ENCODE peak calls at places on chromosome 17, in six cellular contexts. One of them, this sample, is unnamed.
A peak's percentile ranks its signal among the peaks of the same experiment; 100 is the strongest.

GRCh38 chr17:3049705-3050295 is 13.6 kb downstream of the OR1D5 start:
- DNase-seq in mesendoderm: peak; percentile 26
- DNase-seq in A549: no peak
- DNase-seq in H1: peak; percentile 39
- DNase-seq in SJSA1: no peak
- DNase-seq in PC-9: no peak
- DNase-seq in this sample: no peak

GRCh38 chr17:77409282-77410161 is 268.8 kb downstream of the SEC14L1 start:
- DNase-seq in SJSA1: peak; percentile 95
- DNase-seq in mesendoderm: peak; percentile 84
- DNase-seq in PC-9: no peak
- DNase-seq in H1: peak; percentile 71
- DNase-seq in A549: no peak
- DNase-seq in this sample: no peak

GRCh38 chr17:50954641-50955121 is 88.5 kb upstream of the TOB1 start:
- DNase-seq in A549: no peak
- DNase-seq in PC-9: no peak
- DNase-seq in SJSA1: no peak
- DNase-seq in H1: no peak
- DNase-seq in mesendoderm: no peak
- DNase-seq in this sample: no peak

GRCh38 chr17:64920026-64920418 is 744 bp upstream of the LRRC37A3 start:
- DNase-seq in mesendoderm: peak; percentile 36
- DNase-seq in PC-9: no peak
- DNase-seq in SJSA1: no peak
- DNase-seq in H1: peak; percentile 62
- DNase-seq in A549: no peak
- DNase-seq in this sample: no peak

GRCh38 chr17:50815400-50815799 is 20.0 kb upstream of the WFIKKN2 start:
- DNase-seq in H1: no peak
- DNase-seq in SJSA1: no peak
- DNase-seq in mesendoderm: no peak
- DNase-seq in PC-9: no peak
- DNase-seq in A549: no peak
- DNase-seq in this sample: no peak

GRCh38 chr17:73510981-73511442 is 133.2 kb downstream of the SDK2 start:
- DNase-seq in SJSA1: no peak
- DNase-seq in PC-9: no peak
- DNase-seq in A549: no peak
- DNase-seq in H1: no peak
- DNase-seq in mesendoderm: no peak
- DNase-seq in this sample: no peak

GRCh38 chr17:67818110-67819002 is 6.9 kb upstream of the BPTF start:
- DNase-seq in mesendoderm: no peak
- DNase-seq in PC-9: no peak
- DNase-seq in A549: no peak
- DNase-seq in H1: no peak
- DNase-seq in SJSA1: no peak
- DNase-seq in this sample: no peak

GRCh38 chr17:38528101-38528500 is 77.7 kb downstream of the SRCIN1 start:
- DNase-seq in mesendoderm: no peak
- DNase-seq in H1: no peak
- DNase-seq in PC-9: no peak
- DNase-seq in A549: no peak
- DNase-seq in SJSA1: no peak
- DNase-seq in this sample: no peak

GRCh38 chr17:2064980-2065785 is 10.3 kb downstream of the HIC1 start:
- DNase-seq in PC-9: no peak
- DNase-seq in H1: peak; percentile 89
- DNase-seq in SJSA1: peak; percentile 88
- DNase-seq in mesendoderm: peak; percentile 92
- DNase-seq in A549: no peak
- DNase-seq in this sample: no peak

GRCh38 chr17:41782142-41782541 is 4.4 kb downstream of the JUP start:
- DNase-seq in SJSA1: no peak
- DNase-seq in A549: no peak
- DNase-seq in H1: no peak
- DNase-seq in mesendoderm: no peak
- DNase-seq in PC-9: no peak
- DNase-seq in this sample: no peak

GRCh38 chr17:28105501-28105900 is 63.0 kb downstream of the NLK start:
- DNase-seq in SJSA1: no peak
- DNase-seq in mesendoderm: peak; percentile 31
- DNase-seq in H1: no peak
- DNase-seq in PC-9: no peak
- DNase-seq in A549: no peak
- DNase-seq in this sample: no peak

DNA sequence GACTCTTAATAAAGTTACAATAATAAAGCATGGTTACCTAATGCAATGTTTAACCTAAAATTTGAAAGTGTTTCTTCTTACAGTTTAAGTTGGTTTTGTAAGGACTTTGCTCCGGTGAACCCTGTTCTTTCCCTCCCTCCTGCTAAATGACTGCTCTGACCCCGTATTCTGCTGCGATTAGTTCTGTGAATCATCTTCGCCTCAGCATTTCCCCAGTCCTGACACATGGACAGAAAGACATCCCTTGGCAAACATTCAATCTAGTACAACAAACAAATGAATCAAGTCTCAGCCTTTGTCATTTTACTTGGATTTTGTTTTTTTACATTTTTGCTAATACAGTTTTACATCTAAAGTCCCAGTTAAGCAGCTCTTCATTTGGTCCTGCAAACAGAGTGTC is 15.4 kb downstream of the KCNJ2 start:
- DNase-seq in A549: peak; percentile 24
- DNase-seq in PC-9: no peak
- DNase-seq in SJSA1: no peak
- DNase-seq in H1: no peak
- DNase-seq in mesendoderm: no peak
- DNase-seq in this sample: no peak
- H3K4me3 ChIP-seq in A549: no peak overlapping the region
- H3K4me3 ChIP-seq in PC-9: no peak overlapping the region
- H3K4me3 ChIP-seq in SJSA1: no peak overlapping the region
- H3K4me3 ChIP-seq in H1: no peak overlapping the region
- H3K4me3 ChIP-seq in mesendoderm: no peak overlapping the region
- H3K4me3 ChIP-seq in this sample: no peak overlapping the region

GRCh38 chr17:45284176-45285140 is 22.6 kb upstream of the SPATA32 start:
- DNase-seq in PC-9: no peak
- DNase-seq in H1: peak; percentile 67
- DNase-seq in mesendoderm: peak; percentile 28
- DNase-seq in A549: no peak
- DNase-seq in SJSA1: no peak
- DNase-seq in this sample: no peak

GRCh38 chr17:45288825-45289224 is 26.9 kb upstream of the SPATA32 start:
- DNase-seq in H1: no peak
- DNase-seq in A549: no peak
- DNase-seq in PC-9: no peak
- DNase-seq in mesendoderm: no peak
- DNase-seq in SJSA1: no peak
- DNase-seq in this sample: no peak

GRCh38 chr17:45287526-45288264 is 25.8 kb upstream of the SPATA32 start:
- DNase-seq in PC-9: no peak
- DNase-seq in mesendoderm: no peak
- DNase-seq in A549: no peak
- DNase-seq in SJSA1: no peak
- DNase-seq in H1: no peak
- DNase-seq in this sample: no peak

GRCh38 chr17:45283711-45284110 is 21.8 kb upstream of the SPATA32 start:
- DNase-seq in SJSA1: no peak
- DNase-seq in H1: no peak
- DNase-seq in PC-9: no peak
- DNase-seq in A549: no peak
- DNase-seq in mesendoderm: no peak
- DNase-seq in this sample: no peak

DNA sequence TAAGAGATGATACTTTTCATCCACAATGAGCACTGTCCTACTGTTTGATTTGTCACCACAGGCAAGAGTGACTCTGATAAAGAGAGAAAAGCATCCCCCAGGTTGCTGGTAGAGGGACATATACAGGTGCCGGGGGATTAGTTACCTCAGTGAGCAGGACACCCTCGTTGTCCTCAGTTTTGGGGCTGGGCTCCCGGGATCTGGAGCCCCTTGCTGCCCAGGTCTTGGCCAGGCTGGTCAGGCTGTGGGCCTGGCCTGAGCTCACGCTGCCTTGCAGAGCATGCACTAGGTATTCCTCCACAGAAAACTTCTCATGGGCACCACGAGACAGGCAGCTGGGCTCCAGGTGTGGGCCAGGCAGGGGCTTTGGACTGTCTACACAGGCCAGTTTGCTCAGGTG is 24.4 kb upstream of the SPATA32 start:
- DNase-seq in mesendoderm: no peak
- DNase-seq in H1: no peak
- DNase-seq in SJSA1: no peak
- DNase-seq in A549: no peak
- DNase-seq in PC-9: no peak
- DNase-seq in this sample: no peak
- H3K4me1 ChIP-seq in mesendoderm: no peaks in the 10 kb centered on the region
- H3K4me1 ChIP-seq in H1: no peaks in the 10 kb centered on the region
- H3K4me1 ChIP-seq in SJSA1: peaks cover 3% of the 10 kb centered on the region
- H3K4me1 ChIP-seq in A549: peaks cover 45% of the 10 kb centered on the region
- H3K4me1 ChIP-seq in PC-9: no peaks in the 10 kb centered on the region
- H3K4me1 ChIP-seq in this sample: peaks cover 7% of the 10 kb centered on the region

GRCh38 chr17:80327518-80327917 is 66.9 kb downstream of the RNF213 start:
- DNase-seq in mesendoderm: no peak
- DNase-seq in SJSA1: no peak
- DNase-seq in A549: no peak
- DNase-seq in PC-9: no peak
- DNase-seq in H1: no peak
- DNase-seq in this sample: no peak
- H3K4me3 ChIP-seq in mesendoderm: no peak overlapping the region
- H3K4me3 ChIP-seq in SJSA1: no peak overlapping the region
- H3K4me3 ChIP-seq in A549: no peak overlapping the region
- H3K4me3 ChIP-seq in PC-9: no peak overlapping the region
- H3K4me3 ChIP-seq in H1: no peak overlapping the region
- H3K4me3 ChIP-seq in this sample: no peak overlapping the region

GRCh38 chr17:81983639-81984373 is 6.4 kb downstream of the ASPSCR1 start:
- DNase-seq in mesendoderm: no peak
- DNase-seq in SJSA1: no peak
- DNase-seq in PC-9: no peak
- DNase-seq in H1: no peak
- DNase-seq in A549: no peak
- DNase-seq in this sample: no peak

GRCh38 chr17:81984773-81985410 is 7.5 kb downstream of the ASPSCR1 start:
- DNase-seq in SJSA1: no peak
- DNase-seq in PC-9: no peak
- DNase-seq in H1: no peak
- DNase-seq in A549: no peak
- DNase-seq in mesendoderm: no peak
- DNase-seq in this sample: no peak

GRCh38 chr17:81980122-81980521 is 2.7 kb downstream of the ASPSCR1 start:
- DNase-seq in H1: no peak
- DNase-seq in mesendoderm: no peak
- DNase-seq in SJSA1: no peak
- DNase-seq in PC-9: no peak
- DNase-seq in A549: no peak
- DNase-seq in this sample: no peak

GRCh38 chr17:81980752-81981239 is 3.4 kb downstream of the ASPSCR1 start:
- DNase-seq in mesendoderm: no peak
- DNase-seq in H1: no peak
- DNase-seq in A549: no peak
- DNase-seq in PC-9: peak; percentile 92
- DNase-seq in SJSA1: no peak
- DNase-seq in this sample: no peak

GRCh38 chr17:81983011-81983638 is 5.7 kb downstream of the ASPSCR1 start:
- DNase-seq in A549: no peak
- DNase-seq in mesendoderm: no peak
- DNase-seq in SJSA1: no peak
- DNase-seq in PC-9: no peak
- DNase-seq in H1: no peak
- DNase-seq in this sample: no peak
- H3K4me1 ChIP-seq in A549: peaks cover 7% of the 10 kb centered on the region
- H3K4me1 ChIP-seq in mesendoderm: no peaks in the 10 kb centered on the region
- H3K4me1 ChIP-seq in SJSA1: peaks cover 7% of the 10 kb centered on the region
- H3K4me1 ChIP-seq in PC-9: peaks cover 33% of the 10 kb centered on the region
- H3K4me1 ChIP-seq in H1: no peaks in the 10 kb centered on the region
- H3K4me1 ChIP-seq in this sample: peaks cover 14% of the 10 kb centered on the region